ENCODE peak calls at places on chromosomes 4 and X, in five cellular contexts. L is sigmoid colon, Q is A549, P is transverse colon, T is tibial nerve. K is an unnamed sample.

GRCh38 chrX:49039598-49040375 is 3.4 kb downstream of the TFE3 start:
- DNase-seq in Q (peak; percentile 84), T (peak; percentile 69), L (peak; percentile 93), P (peak; percentile 66), K (peak; percentile 94)

GRCh38 chr4:52483186-52483585 is 175.9 kb downstream of the USP46 start:
- DNase-seq in T (no peak), Q (no peak), L (no peak), P (no peak), K (no peak)

GRCh38 chr4:98610926-98611325 is 47.5 kb downstream of the TSPAN5 start:
- DNase-seq in P (no peak), Q (no peak), T (no peak), L (no peak), K (no peak)

GRCh38 chrX:57821703-57822375 is 88.4 kb downstream of the ZXDA start:
- DNase-seq in L (no peak), Q (peak; percentile 15), P (peak; percentile 8), T (peak; percentile 41), K (no peak)

GRCh38 chrX:30779453-30780030 is 109.5 kb downstream of the TAB3 start:
- DNase-seq in T (no peak), Q (no peak), P (no peak), L (no peak), K (no peak)

GRCh38 chr4:5635826-5636196 is 72.5 kb downstream of the EVC2 start:
- DNase-seq in L (no peak), Q (no peak), P (no peak), T (no peak), K (no peak)

GRCh38 chrX:18075603-18076002 is 145.1 kb downstream of the BEND2 start:
- DNase-seq in P (no peak), L (no peak), Q (no peak), T (no peak), K (no peak)

GRCh38 chr4:21628116-21628515 is 320.5 kb downstream of the KCNIP4 start:
- DNase-seq in Q (no peak), T (no peak), L (no peak), P (no peak), K (no peak)

GRCh38 chr4:26058537-26058936 is 144.5 kb downstream of the SMIM20 start:
- DNase-seq in P (no peak), T (no peak), Q (no peak), L (no peak), K (no peak)

GRCh38 chr4:155060419-155060818 is 148.0 kb upstream of the NPY2R start:
- DNase-seq in P (no peak), T (no peak), Q (no peak), L (no peak), K (no peak)

GRCh38 chr4:36402008-36402758 is 120.8 kb downstream of the DTHD1 start:
- DNase-seq in Q (no peak), P (no peak), L (no peak), T (no peak), K (no peak)

GRCh38 chrX:51148848-51149247 is 183.8 kb upstream of the NUDT10 start:
- DNase-seq in L (no peak), Q (no peak), P (no peak), T (no peak), K (no peak)

GRCh38 chr4:87697272-87697671 is 47.2 kb downstream of the DMP1 start:
- DNase-seq in T (no peak), Q (no peak), P (no peak), L (no peak), K (no peak)

GRCh38 chrX:132435222-132435621 is 53.6 kb downstream of the MBNL3 start:
- DNase-seq in L (no peak), T (peak; percentile 43), Q (no peak), P (no peak), K (no peak)

GRCh38 chrX:16963216-16963615 is 16.8 kb downstream of the REPS2 start:
- DNase-seq in T (no peak), P (no peak), L (no peak), Q (no peak), K (no peak)

GRCh38 chrX:137031039-137031438 is 2.8 kb downstream of the GPR101 start:
- DNase-seq in Q (no peak), T (no peak), P (no peak), L (no peak), K (no peak)

GRCh38 chrX:111928457-111928856 is 52.5 kb downstream of the TRPC5OS start:
- DNase-seq in L (no peak), T (no peak), Q (no peak), P (no peak), K (no peak)

GRCh38 chr4:132866616-132867015 is 282.5 kb upstream of the PCDH10 start:
- DNase-seq in Q (no peak), P (no peak), L (no peak), T (no peak), K (no peak)

GRCh38 chr4:18075823-18076433 is 54.4 kb upstream of the LCORL start:
- DNase-seq in L (no peak), T (peak; percentile 9), P (peak; percentile 27), Q (no peak), K (no peak)

GRCh38 chrX:103488332-103488731 is 31.0 kb downstream of the RAB40A start:
- DNase-seq in P (no peak), L (no peak), T (no peak), Q (peak; percentile 15), K (no peak)

GRCh38 chrX:97026406-97026805 is 142.7 kb downstream of the RPA4 start:
- DNase-seq in Q (no peak), P (no peak), L (no peak), T (no peak), K (no peak)

GRCh38 chr4:109730294-109731051 is 603 bp upstream of the PLA2G12A start:
- DNase-seq in L (peak; percentile 82), P (peak; percentile 68), T (no peak), Q (peak; percentile 25), K (no peak)

GRCh38 chrX:150692837-150693781 is at the start of gene MTMR1:
- DNase-seq in L (peak; percentile 67), Q (peak; percentile 33), T (no peak), P (peak; percentile 42), K (no peak)

GRCh38 chr4:4780634-4781287 is 78.7 kb upstream of the MSX1 start:
- DNase-seq in L (no peak), P (no peak), T (no peak), Q (no peak), K (no peak)

GRCh38 chr4:181799670-181800069 is 443.5 kb upstream of the TENM3 start:
- DNase-seq in L (no peak), T (no peak), P (no peak), Q (no peak), K (no peak)

GRCh38 chr4:159268607-159269006 is 165.7 kb downstream of the RAPGEF2 start:
- DNase-seq in Q (no peak), P (no peak), L (no peak), T (no peak), K (no peak)

GRCh38 chr4:149735796-149736195 is 79.8 kb downstream of the IQCM start:
- DNase-seq in L (no peak), T (peak; percentile 16), P (no peak), Q (no peak), K (no peak)

GRCh38 chr4:120862432-120862831 is 60.1 kb downstream of the PRDM5 start:
- DNase-seq in L (no peak), Q (no peak), T (no peak), P (no peak), K (no peak)

GRCh38 chr4:8745036-8745827 is 126.4 kb downstream of the HMX1 start:
- DNase-seq in P (no peak), Q (no peak), T (no peak), L (peak; percentile 45), K (no peak)

GRCh38 chr4:114267976-114268375 is 288.5 kb upstream of the ARSJ start:
- DNase-seq in L (no peak), P (no peak), Q (no peak), T (no peak), K (no peak)

GRCh38 chrX:127128282-127128681 is 308.8 kb downstream of the PRR32 start:
- DNase-seq in Q (no peak), L (no peak), P (no peak), T (no peak), K (no peak)

GRCh38 chrX:127129510-127129909 is 310.0 kb downstream of the PRR32 start:
- DNase-seq in L (no peak), P (no peak), Q (no peak), T (no peak), K (no peak)
- H3K4me1 ChIP-seq in L (no peaks in the 10 kb centered on the region), P (no peaks in the 10 kb centered on the region), Q (no peaks in the 10 kb centered on the region), T (no peaks in the 10 kb centered on the region), K (no peaks in the 10 kb centered on the region)

GRCh38 chrX:135973548-135974278 is at the start of gene MMGT1:
- DNase-seq in T (peak; percentile 73), Q (peak; percentile 71), L (peak; percentile 94), P (peak; percentile 85), K (peak; percentile 95)
- TF ChIP-seq POLR2A in T (peak; percentile 60), Q (peak; percentile 43), L (peak; percentile 21), P (peak; percentile 65), K (no peak)

DNA sequence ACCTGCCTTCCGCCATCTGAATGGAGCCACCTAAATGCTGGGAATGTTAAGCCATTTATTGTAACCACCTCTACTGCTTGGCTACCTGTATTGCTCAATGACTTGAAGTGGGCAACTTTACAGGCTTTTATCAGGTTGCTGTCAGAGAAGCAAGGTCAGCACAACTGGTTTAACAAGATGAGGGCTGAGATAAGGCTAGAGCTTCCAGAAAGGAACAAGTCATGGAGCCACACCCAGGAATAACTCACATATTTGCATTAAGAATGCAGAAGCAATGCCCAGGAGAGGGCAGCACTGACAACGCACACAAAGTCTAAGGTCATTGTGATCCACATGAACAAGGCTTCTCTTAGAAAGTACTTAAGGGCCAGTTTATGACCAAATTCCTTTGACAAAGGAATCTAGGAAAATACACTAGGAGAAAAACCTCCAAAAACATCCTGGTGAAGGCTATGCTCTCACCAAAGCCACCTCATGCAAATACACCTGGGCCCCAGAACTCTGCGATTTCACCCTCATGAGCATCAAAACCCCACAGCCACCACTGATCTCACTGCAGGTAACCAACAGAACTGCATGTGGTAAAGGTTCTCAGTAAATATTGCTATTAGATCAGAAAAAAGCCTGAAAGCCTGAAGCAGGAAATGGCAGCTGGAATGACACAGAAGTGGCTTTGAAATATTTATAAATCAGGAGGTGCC is 15.0 kb upstream of the STS start:
- DNase-seq in L (no peak), Q (peak; percentile 38), P (peak; percentile 91), T (peak; percentile 20), K (no peak)
- TF ChIP-seq EP300 in L (no peak), Q (no peak), P (no peak), T (no peak), K (no peak)

GRCh38 chr4:39616651-39617050 is 22.0 kb downstream of the SMIM14 start:
- DNase-seq in L (no peak), Q (no peak), T (no peak), P (no peak), K (no peak)
- H3K4me1 ChIP-seq in L (peaks cover 50% of the 10 kb centered on the region), Q (peaks cover 86% of the 10 kb centered on the region), T (peaks cover 60% of the 10 kb centered on the region), P (peaks cover 28% of the 10 kb centered on the region), K (peaks cover 69% of the 10 kb centered on the region)